ENCODE peak calls at places on chromosomes 3 and 15, in eight cellular contexts. Y is fibroblast of lung, V is PC-9, A is epithelial cell of prostate, X is Peyer's patch, K is suprapubic skin, I is stomach, S is left ventricle myocardium inferior. D is an unnamed sample.
A peak's percentile ranks its signal among the peaks of the same experiment; 100 is the strongest.

GRCh38 chr3:49171119-49171774 is at the start of gene KLHDC8B:
- DNase-seq in Y (peak; percentile 87), V (peak; percentile 76), A (no peak), X (peak; percentile 87), K (peak; percentile 92), I (peak; percentile 84), S (peak; percentile 90), D (peak; percentile 84)

GRCh38 chr15:66603301-66604179 is 37.7 kb upstream of the LCTL start:
- DNase-seq in Y (peak; percentile 64), V (peak; percentile 59), A (no peak), X (peak; percentile 74), K (no peak), I (peak; percentile 71), S (peak; percentile 54), D (peak; percentile 51)

GRCh38 chr3:50609071-50609742 is 2.4 kb downstream of the CISH start:
- DNase-seq in Y (no peak), V (no peak), A (no peak), X (no peak), K (no peak), I (no peak), S (no peak), D (no peak)

GRCh38 chr15:38238311-38238710 is 14.3 kb upstream of the SPRED1 start:
- DNase-seq in Y (no peak), V (no peak), A (no peak), X (no peak), K (no peak), I (no peak), S (no peak), D (no peak)

GRCh38 chr3:30353711-30354467 is 252.5 kb upstream of the TGFBR2 start:
- DNase-seq in Y (no peak), V (no peak), A (no peak), X (no peak), K (no peak), I (no peak), S (no peak), D (no peak)

GRCh38 chr3:115648559-115648958 is 25.2 kb downstream of the GAP43 start:
- DNase-seq in Y (no peak), V (no peak), A (no peak), X (no peak), K (no peak), I (no peak), S (no peak), D (no peak)

GRCh38 chr3:120059081-120059864 is 35.0 kb downstream of the GSK3B start:
- DNase-seq in Y (no peak), V (no peak), A (no peak), X (no peak), K (no peak), I (no peak), S (no peak), D (no peak)

GRCh38 chr15:101250931-101251829 is 668 bp downstream of the CHSY1 start:
- DNase-seq in Y (no peak), V (peak; percentile 41), A (no peak), X (peak; percentile 68), K (peak; percentile 79), I (peak; percentile 45), S (no peak), D (peak; percentile 34)

GRCh38 chr3:18425641-18426403 is 683 bp upstream of the SATB1 start:
- DNase-seq in Y (no peak), V (peak; percentile 58), A (no peak), X (peak; percentile 80), K (peak; percentile 68), I (peak; percentile 52), S (peak; percentile 52), D (no peak)

GRCh38 chr15:70142322-70143191 is 44.8 kb upstream of the TLE3 start:
- DNase-seq in Y (peak; percentile 89), V (peak; percentile 57), A (no peak), X (no peak), K (no peak), I (no peak), S (peak; percentile 70), D (peak; percentile 37)

GRCh38 chr3:122555275-122556071 is 8.6 kb downstream of the PARP9 start:
- DNase-seq in Y (no peak), V (no peak), A (no peak), X (no peak), K (no peak), I (no peak), S (no peak), D (no peak)

GRCh38 chr15:66711260-66711659 is 9.2 kb downstream of the SMAD6 start:
- DNase-seq in Y (no peak), V (no peak), A (no peak), X (no peak), K (no peak), I (no peak), S (no peak), D (no peak)

GRCh38 chr15:87570186-87570585 is 686.4 kb downstream of the NTRK3 start:
- DNase-seq in Y (peak; percentile 20), V (no peak), A (no peak), X (no peak), K (no peak), I (no peak), S (no peak), D (no peak)

GRCh38 chr15:66854012-66854965 is 152.3 kb downstream of the SMAD6 start:
- DNase-seq in Y (no peak), V (no peak), A (no peak), X (peak; percentile 25), K (no peak), I (peak; percentile 20), S (no peak), D (no peak)

GRCh38 chr3:142866841-142867631 is 21.8 kb downstream of the PCOLCE2 start:
- DNase-seq in Y (no peak), V (peak; percentile 69), A (peak; percentile 61), X (no peak), K (no peak), I (peak; percentile 58), S (no peak), D (no peak)

GRCh38 chr3:141227752-141228151 is 3.9 kb upstream of the PXYLP1 start:
- DNase-seq in Y (peak; percentile 89), V (no peak), A (no peak), X (no peak), K (no peak), I (no peak), S (no peak), D (peak; percentile 80)

GRCh38 chr3:72255736-72256559 is 471.0 kb upstream of the PROK2 start:
- DNase-seq in Y (peak; percentile 55), V (peak; percentile 34), A (peak; percentile 34), X (peak; percentile 75), K (no peak), I (peak; percentile 85), S (peak; percentile 50), D (peak; percentile 57)

GRCh38 chr3:46952813-46953212 is 23.7 kb downstream of the CCDC12 start:
- DNase-seq in Y (no peak), V (no peak), A (no peak), X (no peak), K (no peak), I (no peak), S (no peak), D (no peak)

GRCh38 chr3:46950661-46951241 is 25.8 kb downstream of the CCDC12 start:
- DNase-seq in Y (no peak), V (no peak), A (no peak), X (peak; percentile 8), K (no peak), I (no peak), S (no peak), D (no peak)

GRCh38 chr3:46948830-46949671 is 27.5 kb downstream of the CCDC12 start:
- DNase-seq in Y (no peak), V (peak; percentile 38), A (no peak), X (peak; percentile 69), K (no peak), I (peak; percentile 60), S (peak; percentile 48), D (no peak)

GRCh38 chr3:46947981-46948791 is 28.4 kb downstream of the CCDC12 start:
- DNase-seq in Y (peak; percentile 28), V (peak; percentile 89), A (peak; percentile 89), X (peak; percentile 82), K (no peak), I (peak; percentile 87), S (peak; percentile 51), D (no peak)

GRCh38 chr3:46950177-46950576 is 26.4 kb downstream of the CCDC12 start:
- DNase-seq in Y (no peak), V (no peak), A (no peak), X (peak; percentile 35), K (no peak), I (no peak), S (no peak), D (no peak)
- H3K27ac ChIP-seq in Y (no peak overlapping the region), V (no peak overlapping the region), A (no peak overlapping the region), X (peak overlapping the region; percentile 48), K (no peak overlapping the region), I (peak overlapping the region; percentile 84), S (peak overlapping the region; percentile 92), D (no peak overlapping the region)

DNA sequence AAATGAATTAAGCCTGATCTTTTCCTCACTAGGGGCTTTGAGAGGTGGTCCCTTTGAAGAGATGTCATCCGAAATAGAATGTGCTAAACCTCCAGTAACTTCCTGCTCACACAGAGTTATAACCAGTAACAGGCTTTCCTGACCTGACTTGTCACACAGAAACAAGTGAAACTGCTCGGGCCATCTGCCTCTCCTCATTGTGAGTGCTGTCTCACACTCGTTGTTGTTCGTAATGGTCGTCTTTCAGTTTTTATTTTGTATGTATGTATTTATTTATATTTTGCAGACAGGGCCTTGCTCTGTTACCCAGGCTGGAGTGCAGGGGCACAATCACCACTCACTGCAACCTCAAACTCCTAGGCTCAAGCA is 24.0 kb downstream of the ACSBG1 start:
- DNase-seq in Y (no peak), V (no peak), A (no peak), X (no peak), K (no peak), I (peak; percentile 23), S (no peak), D (peak; percentile 16)
- H3K27ac ChIP-seq in Y (no peak overlapping the region), V (peak overlapping the region; percentile 68), A (peak overlapping the region; percentile 43), X (peak overlapping the region; percentile 15), K (peak overlapping the region; percentile 79), I (peak overlapping the region; percentile 64), S (peak overlapping the region; percentile 58), D (no peak overlapping the region)

GRCh38 chr3:11770477-11771381 is 76.0 kb downstream of the TAMM41 start:
- DNase-seq in Y (peak; percentile 82), V (peak; percentile 89), A (peak; percentile 99), X (peak; percentile 81), K (peak; percentile 83), I (peak; percentile 91), S (peak; percentile 29), D (peak; percentile 39)
- H3K27ac ChIP-seq in Y (no peak overlapping the region), V (peak overlapping the region; percentile 96), A (peak overlapping the region; percentile 99), X (peak overlapping the region; percentile 80), K (peak overlapping the region; percentile 93), I (peak overlapping the region; percentile 64), S (no peak overlapping the region), D (no peak overlapping the region)

GRCh38 chr15:29860872-29861271 is 38.6 kb upstream of the TJP1 start:
- DNase-seq in Y (no peak), V (no peak), A (no peak), X (no peak), K (no peak), I (no peak), S (no peak), D (no peak)

GRCh38 chr15:29859981-29860745 is 37.9 kb upstream of the TJP1 start:
- DNase-seq in Y (peak; percentile 55), V (no peak), A (no peak), X (no peak), K (no peak), I (no peak), S (no peak), D (peak; percentile 85)

GRCh38 chr15:29864501-29864900 is 42.2 kb upstream of the TJP1 start:
- DNase-seq in Y (no peak), V (no peak), A (no peak), X (no peak), K (no peak), I (no peak), S (no peak), D (no peak)

GRCh38 chr15:29862271-29862670 is 40.0 kb upstream of the TJP1 start:
- DNase-seq in Y (no peak), V (no peak), A (no peak), X (no peak), K (no peak), I (no peak), S (no peak), D (peak; percentile 55)

GRCh38 chr15:29863438-29863837 is 41.2 kb upstream of the TJP1 start:
- DNase-seq in Y (no peak), V (no peak), A (no peak), X (no peak), K (no peak), I (no peak), S (no peak), D (no peak)
- H3K27ac ChIP-seq in Y (no peak overlapping the region), V (no peak overlapping the region), A (no peak overlapping the region), X (no peak overlapping the region), K (no peak overlapping the region), I (no peak overlapping the region), S (no peak overlapping the region), D (no peak overlapping the region)